ENCODE peak calls at places on chromosomes 1 and 21, in seven cellular contexts. I, D, P, S, U, A and K are unnamed samples.

GRCh38 chr1:220497220-220497756 is 30.6 kb upstream of the MARK1 start:
- DNase-seq in P (no peak), I (no peak), S (no peak), A (no peak), D (no peak), U (no peak), K (no peak)

GRCh38 chr1:231636157-231636556 is 9.6 kb downstream of the DISC1 start:
- DNase-seq in D (no peak), I (no peak), U (no peak), S (no peak), P (no peak), A (no peak), K (no peak)

GRCh38 chr1:32142446-32143301 is 34.8 kb downstream of the KPNA6 start:
- DNase-seq in D (peak), P (no peak), S (no peak), I (peak), A (no peak), U (no peak), K (no peak)

GRCh38 chr1:202133521-202133920 is 10.8 kb downstream of the GPR37L1 start:
- DNase-seq in A (no peak), I (no peak), U (no peak), S (no peak), P (no peak), D (no peak), K (no peak)

GRCh38 chr1:185733818-185734709 is at the start of gene HMCN1:
- DNase-seq in P (peak), S (peak), I (peak), D (no peak), A (no peak), U (peak), K (no peak)

GRCh38 chr1:105934806-105935205 is 1121.7 kb upstream of the PRMT6 start:
- DNase-seq in D (no peak), S (no peak), A (no peak), P (no peak), I (no peak), U (no peak), K (no peak)

GRCh38 chr1:86860020-86860419 is 53.9 kb downstream of the SELENOF start:
- DNase-seq in I (no peak), A (no peak), U (no peak), P (no peak), S (no peak), D (no peak), K (no peak)

GRCh38 chr1:1332774-1333480 is 1.8 kb downstream of the TAS1R3 start:
- DNase-seq in D (no peak), P (no peak), A (no peak), U (no peak), S (no peak), I (no peak), K (no peak)

GRCh38 chr1:24151175-24151533 is 8.2 kb upstream of the IL22RA1 start:
- DNase-seq in A (no peak), I (no peak), S (no peak), D (peak), P (no peak), U (no peak), K (no peak)

GRCh38 chr1:30936541-30937171 is 28.1 kb upstream of the SDC3 start:
- DNase-seq in U (no peak), I (no peak), P (no peak), A (no peak), S (no peak), D (no peak), K (no peak)

GRCh38 chr1:233373226-233373625 is 45.7 kb downstream of the MAP3K21 start:
- DNase-seq in D (no peak), I (no peak), S (no peak), P (no peak), A (no peak), U (no peak), K (no peak)

GRCh38 chr1:41758904-41759548 is 159.7 kb downstream of the HIVEP3 start:
- DNase-seq in D (no peak), P (no peak), A (no peak), S (no peak), I (no peak), U (no peak), K (no peak)

GRCh38 chr21:44282370-44282769 is 3.3 kb upstream of the AIRE start:
- DNase-seq in A (no peak), D (no peak), P (no peak), I (no peak), U (no peak), S (no peak), K (no peak)

GRCh38 chr1:167837334-167837733 is 76.6 kb downstream of the ADCY10 start:
- DNase-seq in U (no peak), S (no peak), D (no peak), A (no peak), I (no peak), P (no peak), K (no peak)

GRCh38 chr1:55012661-55013060 is 13.9 kb downstream of the BSND start:
- DNase-seq in S (no peak), A (no peak), I (no peak), U (no peak), P (no peak), D (no peak), K (no peak)

GRCh38 chr1:30397576-30397975 is 325.8 kb downstream of the MATN1 start:
- DNase-seq in S (no peak), U (no peak), A (no peak), P (no peak), I (no peak), D (no peak), K (no peak)

GRCh38 chr1:94025383-94026340 is 95.3 kb downstream of the ABCA4 start:
- DNase-seq in A (peak), S (peak), U (no peak), D (peak), P (no peak), I (peak), K (no peak)

GRCh38 chr1:174960362-174960761 is 39.4 kb upstream of the CACYBP start:
- DNase-seq in A (no peak), P (no peak), S (no peak), U (no peak), D (no peak), I (no peak), K (no peak)

GRCh38 chr1:177526201-177526600 is 355.4 kb downstream of the BRINP2 start:
- DNase-seq in A (no peak), P (no peak), I (no peak), S (no peak), D (no peak), U (no peak), K (no peak)

GRCh38 chr21:28177008-28177603 is 815.6 kb downstream of the LTN1 start:
- DNase-seq in D (no peak), U (no peak), S (no peak), A (no peak), I (no peak), P (no peak), K (no peak)

GRCh38 chr1:238767321-238767720 is 619.0 kb upstream of the CHRM3 start:
- DNase-seq in D (no peak), U (no peak), S (no peak), I (no peak), P (no peak), A (no peak), K (no peak)

GRCh38 chr1:55053265-55053954 is 14.1 kb downstream of the PCSK9 start:
- DNase-seq in S (no peak), A (no peak), U (no peak), P (no peak), I (no peak), D (no peak), K (no peak)

GRCh38 chr1:13836631-13837030 is 136.6 kb downstream of the PRDM2 start:
- DNase-seq in S (no peak), P (no peak), U (no peak), A (no peak), D (no peak), I (no peak), K (no peak)

GRCh38 chr21:46434322-46434958 is 24.3 kb upstream of the DIP2A start:
- DNase-seq in U (no peak), P (no peak), D (no peak), A (no peak), I (no peak), S (no peak), K (no peak)

GRCh38 chr1:21659099-21659923 is 9.8 kb downstream of the RAP1GAP start:
- DNase-seq in D (peak), S (peak), U (peak), I (peak), A (peak), P (peak), K (peak)

GRCh38 chr1:201597551-201598230 is 58.8 kb downstream of the NAV1 start:
- DNase-seq in U (no peak), D (no peak), A (no peak), P (no peak), I (no peak), S (no peak), K (no peak)

GRCh38 chr1:156794506-156795373 is 21.9 kb downstream of the SH2D2A start:
- DNase-seq in I (no peak), U (no peak), A (no peak), D (no peak), S (no peak), P (no peak), K (no peak)

GRCh38 chr1:91764471-91765115 is 121.4 kb downstream of the TGFBR3 start:
- DNase-seq in U (no peak), S (no peak), P (no peak), D (no peak), A (no peak), I (peak), K (no peak)

GRCh38 chr1:221809101-221810029 is 67.5 kb upstream of the DUSP10 start:
- DNase-seq in S (no peak), P (no peak), D (no peak), U (no peak), A (no peak), I (no peak), K (no peak)

GRCh38 chr1:66752671-66753371 is 562 bp downstream of the DYNLT5 start:
- DNase-seq in D (no peak), S (no peak), I (no peak), U (no peak), A (no peak), P (no peak), K (no peak)

GRCh38 chr1:183444243-183444642 is 26.1 kb upstream of the NMNAT2 start:
- DNase-seq in S (no peak), U (no peak), I (no peak), P (no peak), A (no peak), D (no peak), K (no peak)

GRCh38 chr1:4784761-4785160 is 130.4 kb downstream of the AJAP1 start:
- DNase-seq in A (no peak), U (no peak), S (no peak), I (no peak), P (no peak), D (no peak), K (no peak)

GRCh38 chr1:60949154-60949825 is 133.1 kb upstream of the NFIA start:
- DNase-seq in P (no peak), U (no peak), D (peak), A (no peak), S (no peak), I (no peak), K (no peak)

GRCh38 chr1:116465845-116466685 is 93.0 kb downstream of the ATP1A1 start:
- DNase-seq in S (no peak), P (no peak), U (no peak), I (no peak), A (no peak), D (no peak), K (no peak)

GRCh38 chr21:42523211-42523610 is 9.6 kb downstream of the SLC37A1 start:
- DNase-seq in U (no peak), S (no peak), P (no peak), D (no peak), A (no peak), I (no peak), K (no peak)

GRCh38 chr1:160101037-160101716 is 2.8 kb upstream of the IGSF8 start:
- DNase-seq in P (peak), U (peak), S (peak), I (peak), D (peak), A (peak), K (peak)

GRCh38 chr1:59139396-59139795 is 157.5 kb upstream of the FGGY start:
- DNase-seq in I (no peak), P (no peak), A (no peak), D (no peak), S (no peak), U (no peak), K (no peak)

GRCh38 chr1:198167436-198167934 is 10.7 kb downstream of the NEK7 start:
- DNase-seq in A (peak), U (no peak), P (peak), D (peak), S (peak), I (no peak), K (no peak)

GRCh38 chr1:2386636-2387611 is 4.4 kb downstream of the MORN1 start:
- DNase-seq in A (no peak), I (no peak), D (no peak), S (no peak), U (no peak), P (no peak), K (no peak)